ENCODE peak calls at places on chromosomes 3 and 15, in eight cellular contexts. One of them, this sample, is unnamed.

GRCh38 chr15:64892850-64893403 is 18.8 kb upstream of the ANKDD1A start:
- DNase-seq in COR-L47: no peak
- DNase-seq in fibroblast of mammary gland: no peak
- DNase-seq in thoracic aorta: no peak
- DNase-seq in stimulated activated effector memory CD8-positive, alpha-beta T cell treated with anti-CD3 and anti-CD28 coated beads, Interleukin-12 subunit alpha, Interleukin-12 subunit beta, amount 100 ng/mL, for 72 hours: peak
- DNase-seq in uterus: no peak
- DNase-seq in BJ: no peak
- DNase-seq in K562: no peak
- DNase-seq in this sample: no peak

GRCh38 chr15:33132722-33133345 is 61.7 kb downstream of the FMN1 start:
- DNase-seq in COR-L47: peak
- DNase-seq in fibroblast of mammary gland: peak
- DNase-seq in thoracic aorta: no peak
- DNase-seq in stimulated activated effector memory CD8-positive, alpha-beta T cell treated with anti-CD3 and anti-CD28 coated beads, Interleukin-12 subunit alpha, Interleukin-12 subunit beta, amount 100 ng/mL, for 72 hours: no peak
- DNase-seq in uterus: no peak
- DNase-seq in BJ: no peak
- DNase-seq in K562: peak
- DNase-seq in this sample: no peak

GRCh38 chr3:14879161-14879888 is 60.6 kb downstream of the FGD5 start:
- DNase-seq in COR-L47: peak
- DNase-seq in fibroblast of mammary gland: peak
- DNase-seq in thoracic aorta: no peak
- DNase-seq in stimulated activated effector memory CD8-positive, alpha-beta T cell treated with anti-CD3 and anti-CD28 coated beads, Interleukin-12 subunit alpha, Interleukin-12 subunit beta, amount 100 ng/mL, for 72 hours: no peak
- DNase-seq in uterus: no peak
- DNase-seq in BJ: no peak
- DNase-seq in K562: no peak
- DNase-seq in this sample: no peak

GRCh38 chr15:100721758-100722550 is 119.6 kb downstream of the ASB7 start:
- DNase-seq in COR-L47: peak
- DNase-seq in fibroblast of mammary gland: peak
- DNase-seq in thoracic aorta: peak
- DNase-seq in stimulated activated effector memory CD8-positive, alpha-beta T cell treated with anti-CD3 and anti-CD28 coated beads, Interleukin-12 subunit alpha, Interleukin-12 subunit beta, amount 100 ng/mL, for 72 hours: no peak
- DNase-seq in uterus: peak
- DNase-seq in BJ: peak
- DNase-seq in K562: no peak
- DNase-seq in this sample: peak

GRCh38 chr15:44087578-44088190 is 107.4 kb downstream of the FRMD5 start:
- DNase-seq in COR-L47: no peak
- DNase-seq in fibroblast of mammary gland: peak
- DNase-seq in thoracic aorta: no peak
- DNase-seq in stimulated activated effector memory CD8-positive, alpha-beta T cell treated with anti-CD3 and anti-CD28 coated beads, Interleukin-12 subunit alpha, Interleukin-12 subunit beta, amount 100 ng/mL, for 72 hours: no peak
- DNase-seq in uterus: no peak
- DNase-seq in BJ: peak
- DNase-seq in K562: no peak
- DNase-seq in this sample: peak

GRCh38 chr3:70273492-70273891 is 38.9 kb downstream of the MDFIC2 start:
- DNase-seq in COR-L47: no peak
- DNase-seq in fibroblast of mammary gland: peak
- DNase-seq in thoracic aorta: no peak
- DNase-seq in stimulated activated effector memory CD8-positive, alpha-beta T cell treated with anti-CD3 and anti-CD28 coated beads, Interleukin-12 subunit alpha, Interleukin-12 subunit beta, amount 100 ng/mL, for 72 hours: no peak
- DNase-seq in uterus: no peak
- DNase-seq in BJ: no peak
- DNase-seq in K562: no peak
- DNase-seq in this sample: no peak

GRCh38 chr3:175413926-175414325 is 554.8 kb downstream of the NAALADL2 start:
- DNase-seq in COR-L47: no peak
- DNase-seq in fibroblast of mammary gland: no peak
- DNase-seq in thoracic aorta: no peak
- DNase-seq in stimulated activated effector memory CD8-positive, alpha-beta T cell treated with anti-CD3 and anti-CD28 coated beads, Interleukin-12 subunit alpha, Interleukin-12 subunit beta, amount 100 ng/mL, for 72 hours: no peak
- DNase-seq in uterus: no peak
- DNase-seq in BJ: no peak
- DNase-seq in K562: no peak
- DNase-seq in this sample: no peak

GRCh38 chr3:53263907-53264306 is 8.1 kb upstream of the TKT start:
- DNase-seq in COR-L47: no peak
- DNase-seq in fibroblast of mammary gland: no peak
- DNase-seq in thoracic aorta: no peak
- DNase-seq in stimulated activated effector memory CD8-positive, alpha-beta T cell treated with anti-CD3 and anti-CD28 coated beads, Interleukin-12 subunit alpha, Interleukin-12 subunit beta, amount 100 ng/mL, for 72 hours: no peak
- DNase-seq in uterus: no peak
- DNase-seq in BJ: no peak
- DNase-seq in K562: no peak
- DNase-seq in this sample: no peak

GRCh38 chr15:95304874-95305271 is 1025.6 kb upstream of the NR2F2 start:
- DNase-seq in COR-L47: no peak
- DNase-seq in fibroblast of mammary gland: no peak
- DNase-seq in thoracic aorta: no peak
- DNase-seq in stimulated activated effector memory CD8-positive, alpha-beta T cell treated with anti-CD3 and anti-CD28 coated beads, Interleukin-12 subunit alpha, Interleukin-12 subunit beta, amount 100 ng/mL, for 72 hours: no peak
- DNase-seq in uterus: no peak
- DNase-seq in BJ: no peak
- DNase-seq in K562: no peak
- DNase-seq in this sample: no peak

GRCh38 chr3:136070334-136070733 is 104.8 kb downstream of the PPP2R3A start:
- DNase-seq in COR-L47: no peak
- DNase-seq in fibroblast of mammary gland: peak
- DNase-seq in thoracic aorta: no peak
- DNase-seq in stimulated activated effector memory CD8-positive, alpha-beta T cell treated with anti-CD3 and anti-CD28 coated beads, Interleukin-12 subunit alpha, Interleukin-12 subunit beta, amount 100 ng/mL, for 72 hours: no peak
- DNase-seq in uterus: no peak
- DNase-seq in BJ: peak
- DNase-seq in K562: no peak
- DNase-seq in this sample: no peak

GRCh38 chr3:153456831-153457545 is 295.0 kb downstream of the RAP2B start:
- DNase-seq in COR-L47: no peak
- DNase-seq in fibroblast of mammary gland: no peak
- DNase-seq in thoracic aorta: no peak
- DNase-seq in stimulated activated effector memory CD8-positive, alpha-beta T cell treated with anti-CD3 and anti-CD28 coated beads, Interleukin-12 subunit alpha, Interleukin-12 subunit beta, amount 100 ng/mL, for 72 hours: no peak
- DNase-seq in uterus: no peak
- DNase-seq in BJ: no peak
- DNase-seq in K562: no peak
- DNase-seq in this sample: no peak

GRCh38 chr15:77510066-77511044 is 89.7 kb downstream of the HMG20A start:
- DNase-seq in COR-L47: no peak
- DNase-seq in fibroblast of mammary gland: no peak
- DNase-seq in thoracic aorta: no peak
- DNase-seq in stimulated activated effector memory CD8-positive, alpha-beta T cell treated with anti-CD3 and anti-CD28 coated beads, Interleukin-12 subunit alpha, Interleukin-12 subunit beta, amount 100 ng/mL, for 72 hours: no peak
- DNase-seq in uterus: no peak
- DNase-seq in BJ: no peak
- DNase-seq in K562: no peak
- DNase-seq in this sample: no peak

GRCh38 chr3:155032918-155033317 is 47.2 kb upstream of the MME start:
- DNase-seq in COR-L47: no peak
- DNase-seq in fibroblast of mammary gland: peak
- DNase-seq in thoracic aorta: no peak
- DNase-seq in stimulated activated effector memory CD8-positive, alpha-beta T cell treated with anti-CD3 and anti-CD28 coated beads, Interleukin-12 subunit alpha, Interleukin-12 subunit beta, amount 100 ng/mL, for 72 hours: no peak
- DNase-seq in uterus: no peak
- DNase-seq in BJ: peak
- DNase-seq in K562: no peak
- DNase-seq in this sample: no peak

GRCh38 chr3:9808345-9809037 is 1.6 kb upstream of the TTLL3 start:
- DNase-seq in COR-L47: peak
- DNase-seq in fibroblast of mammary gland: peak
- DNase-seq in thoracic aorta: no peak
- DNase-seq in stimulated activated effector memory CD8-positive, alpha-beta T cell treated with anti-CD3 and anti-CD28 coated beads, Interleukin-12 subunit alpha, Interleukin-12 subunit beta, amount 100 ng/mL, for 72 hours: peak
- DNase-seq in uterus: no peak
- DNase-seq in BJ: no peak
- DNase-seq in K562: peak
- DNase-seq in this sample: no peak

GRCh38 chr3:12963184-12963868 is 109.9 kb downstream of the IQSEC1 start:
- DNase-seq in COR-L47: no peak
- DNase-seq in fibroblast of mammary gland: no peak
- DNase-seq in thoracic aorta: no peak
- DNase-seq in stimulated activated effector memory CD8-positive, alpha-beta T cell treated with anti-CD3 and anti-CD28 coated beads, Interleukin-12 subunit alpha, Interleukin-12 subunit beta, amount 100 ng/mL, for 72 hours: no peak
- DNase-seq in uterus: no peak
- DNase-seq in BJ: no peak
- DNase-seq in K562: no peak
- DNase-seq in this sample: no peak

GRCh38 chr3:58411036-58411435 is 22.6 kb downstream of the PDHB start:
- DNase-seq in COR-L47: no peak
- DNase-seq in fibroblast of mammary gland: no peak
- DNase-seq in thoracic aorta: no peak
- DNase-seq in stimulated activated effector memory CD8-positive, alpha-beta T cell treated with anti-CD3 and anti-CD28 coated beads, Interleukin-12 subunit alpha, Interleukin-12 subunit beta, amount 100 ng/mL, for 72 hours: no peak
- DNase-seq in uterus: no peak
- DNase-seq in BJ: no peak
- DNase-seq in K562: no peak
- DNase-seq in this sample: no peak

GRCh38 chr3:183252973-183253363 is at the start of gene B3GNT5:
- DNase-seq in COR-L47: peak
- DNase-seq in fibroblast of mammary gland: peak
- DNase-seq in thoracic aorta: no peak
- DNase-seq in stimulated activated effector memory CD8-positive, alpha-beta T cell treated with anti-CD3 and anti-CD28 coated beads, Interleukin-12 subunit alpha, Interleukin-12 subunit beta, amount 100 ng/mL, for 72 hours: no peak
- DNase-seq in uterus: peak
- DNase-seq in BJ: no peak
- DNase-seq in K562: peak
- DNase-seq in this sample: no peak

GRCh38 chr3:151787626-151788025 is 26.3 kb upstream of the AADAC start:
- DNase-seq in COR-L47: no peak
- DNase-seq in fibroblast of mammary gland: peak
- DNase-seq in thoracic aorta: no peak
- DNase-seq in stimulated activated effector memory CD8-positive, alpha-beta T cell treated with anti-CD3 and anti-CD28 coated beads, Interleukin-12 subunit alpha, Interleukin-12 subunit beta, amount 100 ng/mL, for 72 hours: no peak
- DNase-seq in uterus: no peak
- DNase-seq in BJ: no peak
- DNase-seq in K562: no peak
- DNase-seq in this sample: no peak

GRCh38 chr15:50107591-50108408 is 11.2 kb downstream of the ATP8B4 start:
- DNase-seq in COR-L47: no peak
- DNase-seq in fibroblast of mammary gland: no peak
- DNase-seq in thoracic aorta: no peak
- DNase-seq in stimulated activated effector memory CD8-positive, alpha-beta T cell treated with anti-CD3 and anti-CD28 coated beads, Interleukin-12 subunit alpha, Interleukin-12 subunit beta, amount 100 ng/mL, for 72 hours: no peak
- DNase-seq in uterus: no peak
- DNase-seq in BJ: no peak
- DNase-seq in K562: no peak
- DNase-seq in this sample: no peak

GRCh38 chr3:133699903-133700302 is 38.2 kb upstream of the TOPBP1 start:
- DNase-seq in COR-L47: no peak
- DNase-seq in fibroblast of mammary gland: no peak
- DNase-seq in thoracic aorta: no peak
- DNase-seq in stimulated activated effector memory CD8-positive, alpha-beta T cell treated with anti-CD3 and anti-CD28 coated beads, Interleukin-12 subunit alpha, Interleukin-12 subunit beta, amount 100 ng/mL, for 72 hours: no peak
- DNase-seq in uterus: no peak
- DNase-seq in BJ: no peak
- DNase-seq in K562: no peak
- DNase-seq in this sample: no peak

GRCh38 chr3:182618981-182619591 is 174.2 kb upstream of the ATP11B start:
- DNase-seq in COR-L47: no peak
- DNase-seq in fibroblast of mammary gland: peak
- DNase-seq in thoracic aorta: no peak
- DNase-seq in stimulated activated effector memory CD8-positive, alpha-beta T cell treated with anti-CD3 and anti-CD28 coated beads, Interleukin-12 subunit alpha, Interleukin-12 subunit beta, amount 100 ng/mL, for 72 hours: no peak
- DNase-seq in uterus: no peak
- DNase-seq in BJ: no peak
- DNase-seq in K562: no peak
- DNase-seq in this sample: no peak

GRCh38 chr3:77460326-77460725 is 420.4 kb downstream of the ROBO2 start:
- DNase-seq in COR-L47: no peak
- DNase-seq in fibroblast of mammary gland: peak
- DNase-seq in thoracic aorta: no peak
- DNase-seq in stimulated activated effector memory CD8-positive, alpha-beta T cell treated with anti-CD3 and anti-CD28 coated beads, Interleukin-12 subunit alpha, Interleukin-12 subunit beta, amount 100 ng/mL, for 72 hours: no peak
- DNase-seq in uterus: no peak
- DNase-seq in BJ: no peak
- DNase-seq in K562: no peak
- DNase-seq in this sample: no peak

GRCh38 chr3:9776896-9777694 is 7.3 kb upstream of the CAMK1 start:
- DNase-seq in COR-L47: no peak
- DNase-seq in fibroblast of mammary gland: no peak
- DNase-seq in thoracic aorta: no peak
- DNase-seq in stimulated activated effector memory CD8-positive, alpha-beta T cell treated with anti-CD3 and anti-CD28 coated beads, Interleukin-12 subunit alpha, Interleukin-12 subunit beta, amount 100 ng/mL, for 72 hours: no peak
- DNase-seq in uterus: no peak
- DNase-seq in BJ: no peak
- DNase-seq in K562: no peak
- DNase-seq in this sample: no peak

GRCh38 chr15:72970965-72971746 is 81.1 kb upstream of the NEO1 start:
- DNase-seq in COR-L47: no peak
- DNase-seq in fibroblast of mammary gland: peak
- DNase-seq in thoracic aorta: no peak
- DNase-seq in stimulated activated effector memory CD8-positive, alpha-beta T cell treated with anti-CD3 and anti-CD28 coated beads, Interleukin-12 subunit alpha, Interleukin-12 subunit beta, amount 100 ng/mL, for 72 hours: no peak
- DNase-seq in uterus: no peak
- DNase-seq in BJ: no peak
- DNase-seq in K562: no peak
- DNase-seq in this sample: no peak

GRCh38 chr15:84731774-84732173 is 15.8 kb upstream of the SEC11A start:
- DNase-seq in COR-L47: no peak
- DNase-seq in fibroblast of mammary gland: peak
- DNase-seq in thoracic aorta: no peak
- DNase-seq in stimulated activated effector memory CD8-positive, alpha-beta T cell treated with anti-CD3 and anti-CD28 coated beads, Interleukin-12 subunit alpha, Interleukin-12 subunit beta, amount 100 ng/mL, for 72 hours: no peak
- DNase-seq in uterus: no peak
- DNase-seq in BJ: peak
- DNase-seq in K562: no peak
- DNase-seq in this sample: peak

GRCh38 chr3:128707935-128708494 is 18.0 kb upstream of the RAB7A start:
- DNase-seq in COR-L47: no peak
- DNase-seq in fibroblast of mammary gland: no peak
- DNase-seq in thoracic aorta: no peak
- DNase-seq in stimulated activated effector memory CD8-positive, alpha-beta T cell treated with anti-CD3 and anti-CD28 coated beads, Interleukin-12 subunit alpha, Interleukin-12 subunit beta, amount 100 ng/mL, for 72 hours: no peak
- DNase-seq in uterus: no peak
- DNase-seq in BJ: no peak
- DNase-seq in K562: no peak
- DNase-seq in this sample: no peak

GRCh38 chr3:126216416-126216815 is 36.0 kb upstream of the ALDH1L1 start:
- DNase-seq in COR-L47: no peak
- DNase-seq in fibroblast of mammary gland: peak
- DNase-seq in thoracic aorta: no peak
- DNase-seq in stimulated activated effector memory CD8-positive, alpha-beta T cell treated with anti-CD3 and anti-CD28 coated beads, Interleukin-12 subunit alpha, Interleukin-12 subunit beta, amount 100 ng/mL, for 72 hours: no peak
- DNase-seq in uterus: no peak
- DNase-seq in BJ: peak
- DNase-seq in K562: no peak
- DNase-seq in this sample: peak

GRCh38 chr15:25875551-25875950 is 12.4 kb upstream of the ATP10A start:
- DNase-seq in COR-L47: no peak
- DNase-seq in fibroblast of mammary gland: peak
- DNase-seq in thoracic aorta: no peak
- DNase-seq in stimulated activated effector memory CD8-positive, alpha-beta T cell treated with anti-CD3 and anti-CD28 coated beads, Interleukin-12 subunit alpha, Interleukin-12 subunit beta, amount 100 ng/mL, for 72 hours: no peak
- DNase-seq in uterus: no peak
- DNase-seq in BJ: no peak
- DNase-seq in K562: no peak
- DNase-seq in this sample: no peak

GRCh38 chr15:33778911-33779310 is 189.4 kb upstream of the CHRM5 start:
- DNase-seq in COR-L47: no peak
- DNase-seq in fibroblast of mammary gland: no peak
- DNase-seq in thoracic aorta: no peak
- DNase-seq in stimulated activated effector memory CD8-positive, alpha-beta T cell treated with anti-CD3 and anti-CD28 coated beads, Interleukin-12 subunit alpha, Interleukin-12 subunit beta, amount 100 ng/mL, for 72 hours: no peak
- DNase-seq in uterus: no peak
- DNase-seq in BJ: no peak
- DNase-seq in K562: no peak
- DNase-seq in this sample: no peak

This sample was measured in GM04503.